ENCODE peak calls at places on chromosomes 4 and X, in six cellular contexts. L, P, N, U, O and I are unnamed samples.
A peak's percentile ranks its signal among the peaks of the same experiment; 100 is the strongest.

GRCh38 chrX:12955882-12956703 is 18.8 kb upstream of the TMSB4X start:
- DNase-seq in L (peak; percentile 29), P (no peak), O (peak; percentile 39), U (no peak), N (peak; percentile 47), I (no peak)

GRCh38 chr4:137597751-137598493 is 65.6 kb upstream of the PCDH18 start:
- DNase-seq in L (no peak), P (no peak), N (no peak), O (no peak), U (no peak), I (no peak)

GRCh38 chr4:53012738-53013137 is 150.6 kb downstream of the RASL11B start:
- DNase-seq in O (no peak), N (no peak), U (no peak), L (no peak), P (no peak), I (no peak)

GRCh38 chrX:149825424-149825823 is 43.7 kb downstream of the MAGEA9 start:
- DNase-seq in N (no peak), O (no peak), U (no peak), L (no peak), P (peak; percentile 26), I (no peak)

GRCh38 chr4:19521151-19521550 is 730.6 kb upstream of the SLIT2 start:
- DNase-seq in O (no peak), U (no peak), L (no peak), P (no peak), N (no peak), I (no peak)

GRCh38 chrX:17550011-17550410 is 175.0 kb downstream of the NHS start:
- DNase-seq in P (no peak), N (no peak), U (no peak), L (no peak), O (no peak), I (no peak)

GRCh38 chr4:111807556-111807955 is 337.7 kb upstream of the FAM241A start:
- DNase-seq in U (no peak), O (no peak), P (no peak), L (no peak), N (no peak), I (no peak)

GRCh38 chrX:13607996-13608365 is 38.6 kb downstream of the EGFL6 start:
- DNase-seq in P (no peak), U (no peak), L (no peak), O (no peak), N (no peak), I (no peak)

GRCh38 chr4:111213520-111213919 is 590.6 kb upstream of the PITX2 start:
- DNase-seq in L (no peak), U (no peak), O (no peak), P (no peak), N (no peak), I (no peak)